ENCODE peak calls at places on chromosomes 2 and 18, in four cellular contexts. H is left ventricle myocardium inferior, D is OCI-LY7, F is psoas muscle. V is an unnamed sample.

GRCh38 chr2:215010390-215010789 is 128.0 kb downstream of the ABCA12 start:
- DNase-seq in H (no peak), D (no peak), F (no peak), V (no peak)

GRCh38 chr2:241892299-241893137 is 23.0 kb downstream of the RTP5 start:
- DNase-seq in H (no peak), D (no peak), F (peak; percentile 40), V (peak; percentile 22)

GRCh38 chr2:104872034-104872865 is 18.3 kb downstream of the POU3F3 start:
- DNase-seq in H (no peak), D (no peak), F (no peak), V (no peak)

GRCh38 chr2:237482485-237482884 is 4.6 kb upstream of the MLPH start:
- DNase-seq in H (peak; percentile 77), D (no peak), F (peak; percentile 93), V (peak; percentile 77)

GRCh38 chr18:54957987-54958386 is 1.3 kb downstream of the CCDC68 start:
- DNase-seq in H (no peak), D (no peak), F (no peak), V (no peak)

GRCh38 chr18:44229693-44230108 is 451.0 kb upstream of the SETBP1 start:
- DNase-seq in H (peak; percentile 74), D (no peak), F (peak; percentile 59), V (peak; percentile 84)

GRCh38 chr18:50405582-50406271 is 30.9 kb downstream of the SKA1 start:
- DNase-seq in H (no peak), D (no peak), F (no peak), V (no peak)

GRCh38 chr2:236563953-236564352 is 5.7 kb upstream of the ACKR3 start:
- DNase-seq in H (no peak), D (no peak), F (no peak), V (no peak)

GRCh38 chr2:196376984-196377877 is 205.9 kb upstream of the STK17B start:
- DNase-seq in H (no peak), D (no peak), F (no peak), V (no peak)

GRCh38 chr2:143745060-143745459 is 615.8 kb downstream of the ARHGAP15 start:
- DNase-seq in H (no peak), D (no peak), F (no peak), V (no peak)

GRCh38 chr2:226600184-226600583 is 199.4 kb downstream of the IRS1 start:
- DNase-seq in H (no peak), D (no peak), F (no peak), V (no peak)

GRCh38 chr2:197255550-197255949 is 55.0 kb downstream of the ANKRD44 start:
- DNase-seq in H (peak; percentile 67), D (peak; percentile 91), F (peak; percentile 74), V (peak; percentile 67)

GRCh38 chr2:119234021-119235019 is 10.7 kb downstream of the STEAP3 start:
- DNase-seq in H (no peak), D (peak; percentile 43), F (no peak), V (no peak)

GRCh38 chr2:217794133-217794986 is 208.4 kb downstream of the TNS1 start:
- DNase-seq in H (no peak), D (no peak), F (no peak), V (no peak)

GRCh38 chr2:143026411-143027054 is 102.7 kb upstream of the ARHGAP15 start:
- DNase-seq in H (no peak), D (no peak), F (no peak), V (peak; percentile 17)

GRCh38 chr2:63658176-63658968 is 69.6 kb downstream of the MDH1 start:
- DNase-seq in H (no peak), D (no peak), F (no peak), V (no peak)

GRCh38 chr2:240596080-240596460 is 9.5 kb downstream of the CAPN10 start:
- DNase-seq in H (peak; percentile 58), D (no peak), F (no peak), V (peak; percentile 22)